ENCODE peak calls at places on chromosomes 16 and 17, in ten cellular contexts. O is brain microvascular endothelial cell; R is transverse colon; I is kidney; Y is cardiac fibroblast; S is CD4-positive, alpha-beta T cell; G is fibroblast of pulmonary artery; P is B cell; V is fibroblast of lung; T is fibroblast of the aortic adventitia. K is an unnamed sample.

GRCh38 chr17:512926-513325 is 160.3 kb upstream of the RPH3AL start:
- DNase-seq in R (no peak), Y (no peak), P (no peak), I (no peak), G (no peak), S (no peak), O (peak), V (no peak), T (peak), K (no peak)

GRCh38 chr17:30296499-30297038 is 4.8 kb upstream of the BLMH start:
- DNase-seq in R (no peak), P (no peak), S (no peak), T (no peak), I (no peak), Y (peak), V (no peak), G (no peak), O (no peak), K (peak)

GRCh38 chr17:43936434-43936833 is 5.8 kb downstream of the PPY start:
- DNase-seq in S (no peak), P (no peak), Y (peak), G (no peak), R (no peak), V (no peak), O (no peak), I (no peak), T (no peak), K (no peak)

GRCh38 chr16:21523411-21524067 is 75.8 kb upstream of the METTL9 start:
- DNase-seq in R (no peak), G (no peak), O (no peak), Y (no peak), I (peak), T (no peak), P (no peak), V (no peak), S (no peak), K (peak)

GRCh38 chr16:89522287-89522686 is 14.1 kb downstream of the SPG7 start:
- DNase-seq in Y (no peak), R (no peak), I (no peak), P (no peak), G (no peak), S (no peak), V (no peak), T (no peak), O (no peak), K (no peak)

GRCh38 chr16:81932668-81933067 is 78.6 kb downstream of the SDR42E1 start:
- DNase-seq in I (no peak), P (no peak), T (no peak), R (no peak), G (no peak), V (no peak), O (no peak), Y (no peak), S (no peak), K (no peak)

GRCh38 chr17:79788989-79789942 is 7.6 kb downstream of the CBX8 start:
- DNase-seq in G (no peak), S (no peak), V (no peak), R (no peak), O (no peak), T (no peak), P (no peak), I (peak), Y (no peak), K (no peak)

GRCh38 chr17:67059372-67059771 is 15.0 kb downstream of the CACNG1 start:
- DNase-seq in V (no peak), S (no peak), I (no peak), O (no peak), R (no peak), P (no peak), T (peak), Y (no peak), G (no peak), K (no peak)

GRCh38 chr17:27585153-27585681 is 45.8 kb upstream of the LGALS9 start:
- DNase-seq in Y (peak), T (no peak), P (no peak), G (no peak), R (no peak), O (no peak), V (no peak), S (no peak), I (no peak), K (no peak)

GRCh38 chr16:87382023-87382785 is 1.4 kb downstream of the FBXO31 start:
- DNase-seq in R (peak), G (no peak), Y (no peak), I (no peak), P (no peak), O (no peak), V (no peak), T (no peak), S (no peak), K (no peak)

GRCh38 chr17:82518826-82519810 is at the start of gene FOXK2:
- DNase-seq in T (peak), V (peak), Y (peak), G (peak), S (peak), O (peak), I (peak), R (peak), P (peak), K (peak)

GRCh38 chr17:49382556-49382955 is 20.5 kb upstream of the ZNF652 start:
- DNase-seq in I (no peak), P (no peak), R (no peak), Y (no peak), V (no peak), T (no peak), S (no peak), G (no peak), O (no peak), K (no peak)

GRCh38 chr16:84585886-84586285 is 32.0 kb downstream of the COTL1 start:
- DNase-seq in O (no peak), T (no peak), R (no peak), G (no peak), S (no peak), Y (no peak), V (no peak), I (peak), P (peak), K (no peak)

GRCh38 chr17:70767102-70767701 is 597.9 kb downstream of the KCNJ2 start:
- DNase-seq in R (no peak), P (no peak), V (peak), G (peak), O (peak), Y (peak), I (no peak), T (peak), S (no peak), K (no peak)

GRCh38 chr17:34199932-34200534 is 55.1 kb upstream of the CCL2 start:
- DNase-seq in I (peak), O (peak), G (peak), V (peak), T (peak), S (peak), P (peak), R (peak), Y (peak), K (peak)

GRCh38 chr17:16381496-16381820 is 567 bp downstream of the UBB start:
- DNase-seq in P (no peak), T (peak), V (peak), Y (peak), I (no peak), S (no peak), O (no peak), R (no peak), G (peak), K (no peak)

GRCh38 chr17:16378631-16379282 is 2.1 kb upstream of the UBB start:
- DNase-seq in P (no peak), G (no peak), S (no peak), R (peak), T (no peak), V (no peak), Y (no peak), I (peak), O (no peak), K (no peak)

GRCh38 chr17:16379654-16380053 is 1.2 kb upstream of the UBB start:
- DNase-seq in R (no peak), Y (no peak), O (no peak), G (no peak), V (no peak), I (peak), S (no peak), T (no peak), P (no peak), K (no peak)

GRCh38 chr17:16383216-16383615 is 2.3 kb downstream of the UBB start:
- DNase-seq in P (no peak), O (no peak), G (no peak), R (no peak), S (no peak), I (no peak), T (no peak), Y (no peak), V (no peak), K (no peak)

DNA sequence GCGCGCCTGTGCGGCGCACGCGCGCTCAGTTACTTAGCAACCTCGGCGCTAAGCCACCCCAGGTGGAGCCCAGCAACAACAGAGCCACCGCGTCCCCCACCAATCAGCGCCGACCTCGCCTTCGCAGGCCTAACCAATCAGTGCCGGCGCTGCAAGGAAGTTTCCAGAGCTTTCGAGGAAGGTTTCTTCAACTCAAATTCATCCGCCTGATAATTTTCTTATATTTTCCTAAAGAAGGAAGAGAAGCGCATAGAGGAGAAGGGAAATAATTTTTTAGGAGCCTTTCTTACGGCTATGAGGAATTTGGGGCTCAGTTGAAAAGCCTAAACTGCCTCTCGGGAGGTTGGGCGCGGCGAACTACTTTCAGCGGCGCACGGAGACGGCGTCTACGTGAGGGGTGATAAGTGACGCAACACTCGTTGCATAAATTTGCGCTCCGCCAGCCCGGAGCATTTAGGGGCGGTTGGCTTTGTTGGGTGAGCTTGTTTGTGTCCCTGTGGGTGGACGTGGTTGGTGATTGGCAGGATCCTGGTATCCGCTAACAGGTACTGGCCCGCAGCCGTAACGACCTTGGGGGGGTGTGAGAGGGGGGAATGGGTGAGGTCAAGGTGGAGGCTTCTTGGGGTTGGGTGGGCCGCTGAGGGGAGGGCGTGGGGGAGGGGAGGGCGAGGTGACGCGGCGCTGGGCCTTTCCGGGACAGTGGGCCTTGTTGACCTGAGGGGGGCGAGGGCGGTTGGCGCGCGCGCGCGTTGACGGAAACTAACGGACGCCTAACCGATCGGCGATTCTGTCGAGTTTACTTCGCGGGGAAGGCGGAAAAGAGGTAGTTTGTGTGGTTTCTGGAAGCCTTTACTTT is at the start of gene UBB:
- DNase-seq in V (peak), P (peak), Y (peak), I (peak), T (peak), O (peak), G (peak), S (peak), R (peak), K (peak)
- TF ChIP-seq CTCF in V (no peak), P (no peak), Y (no peak), I (no peak), T (no peak), O (peak), G (no peak), S (no peak), R (no peak), K (no peak)

DNA sequence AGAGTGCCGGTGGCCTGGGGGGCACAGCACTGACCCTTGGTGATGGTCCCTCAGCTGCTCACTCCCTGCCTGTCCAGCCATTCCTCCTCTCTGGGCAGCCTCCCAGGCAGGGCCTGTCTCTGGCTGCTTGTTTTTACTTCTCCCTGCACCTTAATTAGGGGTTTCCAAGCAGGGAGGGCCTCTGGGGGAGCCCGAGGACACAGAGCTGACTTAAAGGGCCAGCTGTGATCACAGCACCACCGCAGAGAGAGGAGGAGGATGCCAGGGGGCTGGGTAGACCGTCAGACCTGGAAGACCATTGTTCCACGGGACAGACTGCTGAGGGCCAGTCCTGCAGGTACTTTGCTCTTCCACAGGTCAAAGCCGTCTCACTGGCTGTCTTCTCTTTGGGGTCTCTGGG is 1.2 kb upstream of the DPH1 start:
- DNase-seq in R (no peak), S (no peak), I (no peak), T (no peak), P (no peak), O (no peak), V (no peak), Y (no peak), G (no peak), K (no peak)
- TF ChIP-seq CTCF in R (no peak), S (no peak), I (no peak), T (no peak), P (no peak), O (peak), V (no peak), Y (no peak), G (no peak), K (no peak)

DNA sequence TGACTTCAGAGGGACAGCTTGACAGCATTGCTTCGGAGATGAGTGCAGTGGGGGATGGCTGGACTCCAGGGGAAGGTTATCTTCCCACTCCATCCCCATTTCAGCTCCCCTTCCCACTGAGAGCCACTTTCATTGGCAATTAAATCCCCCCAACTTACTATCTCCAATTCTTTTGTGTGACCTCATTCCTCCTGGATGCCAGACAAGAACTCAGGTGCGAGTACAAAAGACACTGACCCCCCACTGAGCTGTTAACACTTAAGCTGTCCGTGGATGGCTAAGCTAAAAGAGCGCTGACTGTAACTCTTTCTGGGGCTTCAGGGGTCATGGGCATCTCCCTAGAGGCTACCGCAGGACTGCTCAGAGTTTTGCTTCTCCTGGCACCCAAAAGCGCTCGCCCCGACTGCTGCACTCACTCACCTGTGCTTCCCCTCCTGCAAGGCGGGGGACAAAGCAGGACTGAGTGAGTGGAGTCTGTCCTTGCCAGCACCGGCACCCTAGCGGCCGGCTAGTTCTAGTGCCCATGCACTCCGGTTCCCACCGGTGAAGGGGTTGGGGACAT is 44.8 kb upstream of the FBXO47 start:
- DNase-seq in O (no peak), R (no peak), P (no peak), Y (no peak), T (no peak), G (no peak), V (no peak), I (no peak), S (no peak), K (no peak)
- TF ChIP-seq CTCF in O (peak), R (no peak), P (no peak), Y (no peak), T (no peak), G (no peak), V (no peak), I (no peak), S (no peak), K (no peak)

GRCh38 chr16:46688101-46688656 is 799 bp downstream of the VPS35 start:
- DNase-seq in I (no peak), O (no peak), T (peak), Y (peak), P (peak), V (no peak), G (peak), R (peak), S (no peak), K (peak)
- TF ChIP-seq CTCF in I (no peak), O (peak), T (no peak), Y (peak), P (no peak), V (no peak), G (no peak), R (no peak), S (peak), K (no peak)

DNA sequence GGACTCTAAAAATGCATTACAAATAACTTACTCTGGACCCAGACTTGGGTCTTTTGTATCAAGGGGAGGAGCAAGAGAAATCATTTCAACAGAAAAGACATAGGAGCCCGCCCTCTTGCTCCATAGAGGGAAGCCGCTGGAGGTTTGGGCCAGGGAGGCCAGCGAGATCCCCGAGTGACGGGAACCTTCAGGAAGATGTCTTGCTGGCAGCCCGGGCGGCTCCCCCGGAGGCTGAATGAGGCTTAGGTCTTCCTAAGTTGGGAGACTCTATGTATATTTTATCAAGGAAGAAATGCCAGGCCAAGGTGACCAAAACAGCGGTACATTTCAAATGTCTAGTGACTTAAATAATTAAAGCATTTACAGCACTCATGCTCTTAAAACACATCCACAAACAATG is 167.6 kb downstream of the ZNF423 start:
- DNase-seq in T (no peak), V (no peak), O (no peak), I (no peak), Y (no peak), P (no peak), R (no peak), S (no peak), G (no peak), K (no peak)
- TF ChIP-seq CTCF in T (no peak), V (no peak), O (no peak), I (no peak), Y (no peak), P (no peak), R (no peak), S (no peak), G (no peak), K (no peak)

GRCh38 chr17:76166168-76166567 is 25.1 kb upstream of the FOXJ1 start:
- DNase-seq in Y (peak), O (no peak), G (no peak), R (no peak), V (peak), I (no peak), T (no peak), P (no peak), S (no peak), K (no peak)
- TF ChIP-seq CTCF in Y (no peak), O (peak), G (no peak), R (no peak), V (no peak), I (no peak), T (no peak), P (no peak), S (no peak), K (no peak)

GRCh38 chr16:52786105-52786504 is 239.2 kb upstream of the TOX3 start:
- DNase-seq in O (no peak), G (no peak), Y (no peak), V (no peak), S (no peak), T (no peak), I (no peak), R (no peak), P (no peak), K (no peak)
- TF ChIP-seq CTCF in O (no peak), G (no peak), Y (no peak), V (no peak), S (no peak), T (no peak), I (no peak), R (no peak), P (no peak), K (no peak)

DNA sequence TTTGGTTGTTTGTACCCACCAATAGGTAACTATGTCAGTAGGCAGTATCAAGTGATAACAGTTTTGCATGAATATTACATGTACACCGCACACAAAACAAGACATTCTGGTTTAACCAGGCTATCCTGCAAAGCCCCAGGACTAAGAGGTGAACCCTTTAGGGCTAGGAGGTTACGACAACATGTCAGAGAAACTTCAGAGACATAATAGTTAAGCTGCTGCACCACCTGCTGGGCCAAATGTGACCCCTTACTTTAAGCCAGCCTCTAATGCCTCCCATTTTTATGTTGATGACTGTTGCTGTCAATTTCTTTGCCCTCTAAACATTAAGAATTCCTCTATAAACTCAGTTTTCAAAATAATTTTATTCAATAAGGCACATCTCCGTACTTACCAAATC is 15.4 kb downstream of the SRP68 start:
- DNase-seq in V (no peak), P (no peak), T (no peak), R (no peak), I (no peak), O (no peak), S (no peak), Y (no peak), G (no peak), K (no peak)
- TF ChIP-seq CTCF in V (no peak), P (no peak), T (no peak), R (no peak), I (no peak), O (no peak), S (no peak), Y (no peak), G (no peak), K (no peak)

GRCh38 chr17:63442074-63442473 is 4.0 kb downstream of the CYB561 start:
- DNase-seq in Y (no peak), G (no peak), O (no peak), P (no peak), R (no peak), I (no peak), T (no peak), S (no peak), V (no peak), K (no peak)
- TF ChIP-seq CTCF in Y (no peak), G (no peak), O (no peak), P (no peak), R (no peak), I (no peak), T (no peak), S (no peak), V (no peak), K (no peak)

GRCh38 chr17:81042606-81043005 is 7.7 kb downstream of the BAIAP2 start:
- DNase-seq in R (no peak), P (no peak), Y (no peak), G (no peak), V (no peak), S (no peak), T (no peak), I (no peak), O (no peak), K (no peak)

GRCh38 chr17:81039854-81040758 is 5.2 kb downstream of the BAIAP2 start:
- DNase-seq in G (peak), P (no peak), S (no peak), R (no peak), T (peak), V (peak), O (peak), I (no peak), Y (peak), K (no peak)

GRCh38 chr17:81043319-81043724 is 8.4 kb downstream of the BAIAP2 start:
- DNase-seq in P (no peak), T (no peak), S (no peak), O (no peak), V (no peak), R (no peak), Y (no peak), G (no peak), I (peak), K (no peak)

GRCh38 chr17:81039096-81039495 is 4.1 kb downstream of the BAIAP2 start:
- DNase-seq in R (no peak), Y (no peak), V (no peak), G (no peak), I (no peak), S (no peak), P (no peak), O (no peak), T (no peak), K (no peak)

GRCh38 chr17:81040791-81041337 is 5.9 kb downstream of the BAIAP2 start:
- DNase-seq in G (no peak), S (no peak), R (no peak), P (no peak), O (no peak), I (no peak), Y (peak), V (no peak), T (peak), K (no peak)
- TF ChIP-seq CTCF in G (peak), S (no peak), R (no peak), P (peak), O (peak), I (peak), Y (peak), V (peak), T (peak), K (peak)

K was measured in CD14-positive monocyte.